ENCODE peak calls at places on chromosomes 16 and 17, in seven cellular contexts. D is fibroblast of villous mesenchyme; A is effector memory CD4-positive, alpha-beta T cell; Q is heart right ventricle; W is heart left ventricle; H is gastrocnemius medialis; K is A549. J is an unnamed sample.

GRCh38 chr16:54715011-54715410 is 215.7 kb upstream of the IRX5 start:
- DNase-seq in D (no peak), A (no peak), Q (no peak), W (no peak), H (no peak), K (no peak), J (no peak)

GRCh38 chr17:10368561-10368960 is 4.2 kb downstream of the MYH13 start:
- DNase-seq in D (peak; percentile 66), A (no peak), Q (no peak), W (no peak), H (no peak), K (no peak), J (no peak)

GRCh38 chr16:1871974-1872635 is at the start of gene MEIOB:
- DNase-seq in D (peak; percentile 38), A (no peak), Q (peak; percentile 16), W (no peak), H (no peak), K (peak; percentile 46), J (peak; percentile 42)

GRCh38 chr17:45990836-45991235 is 8.2 kb upstream of the STH start:
- DNase-seq in D (no peak), A (no peak), Q (no peak), W (no peak), H (no peak), K (no peak), J (no peak)

GRCh38 chr17:350706-351435 is 1.7 kb downstream of the RPH3AL start:
- DNase-seq in D (peak; percentile 90), A (no peak), Q (peak; percentile 83), W (peak; percentile 87), H (peak; percentile 84), K (peak; percentile 86), J (no peak)

GRCh38 chr17:2821868-2822267 is 25.6 kb downstream of the RAP1GAP2 start:
- DNase-seq in D (no peak), A (no peak), Q (no peak), W (no peak), H (no peak), K (no peak), J (no peak)

GRCh38 chr17:19460695-19461094 is 49.7 kb downstream of the RNF112 start:
- DNase-seq in D (no peak), A (no peak), Q (no peak), W (no peak), H (no peak), K (no peak), J (no peak)

GRCh38 chr17:43549496-43549895 is 3.4 kb upstream of the ETV4 start:
- DNase-seq in D (no peak), A (no peak), Q (no peak), W (no peak), H (no peak), K (no peak), J (no peak)

GRCh38 chr17:54976316-54976715 is 7.8 kb downstream of the STXBP4 start:
- DNase-seq in D (no peak), A (no peak), Q (no peak), W (no peak), H (no peak), K (no peak), J (no peak)

GRCh38 chr16:12057276-12057675 is 80.7 kb downstream of the SNX29 start:
- DNase-seq in D (peak; percentile 86), A (no peak), Q (no peak), W (no peak), H (peak; percentile 41), K (no peak), J (no peak)

GRCh38 chr17:19005442-19005773 is 844 bp upstream of the FAM83G start:
- DNase-seq in D (no peak), A (no peak), Q (peak; percentile 3), W (no peak), H (no peak), K (no peak), J (no peak)

GRCh38 chr17:60168654-60169053 is 18.9 kb downstream of the CA4 start:
- DNase-seq in D (no peak), A (no peak), Q (no peak), W (no peak), H (no peak), K (no peak), J (no peak)

GRCh38 chr17:59346876-59347407 is 15.5 kb downstream of the YPEL2 start:
- DNase-seq in D (no peak), A (no peak), Q (no peak), W (no peak), H (no peak), K (no peak), J (no peak)

GRCh38 chr16:87222335-87222734 is 94.9 kb downstream of the C16orf95 start:
- DNase-seq in D (no peak), A (no peak), Q (no peak), W (no peak), H (no peak), K (no peak), J (no peak)

GRCh38 chr17:71855000-71855399 is 265.8 kb upstream of the SOX9 start:
- DNase-seq in D (no peak), A (no peak), Q (no peak), W (no peak), H (no peak), K (no peak), J (no peak)

GRCh38 chr16:47064775-47065174 is 79.0 kb downstream of the NETO2 start:
- DNase-seq in D (no peak), A (no peak), Q (no peak), W (no peak), H (no peak), K (no peak), J (peak; percentile 12)

GRCh38 chr17:2230877-2231276 is 72.7 kb downstream of the SMG6 start:
- DNase-seq in D (peak; percentile 80), A (no peak), Q (no peak), W (no peak), H (no peak), K (no peak), J (no peak)

GRCh38 chr17:47935961-47936360 is 5.4 kb upstream of the PNPO start:
- DNase-seq in D (peak; percentile 77), A (no peak), Q (no peak), W (no peak), H (no peak), K (peak; percentile 75), J (peak; percentile 49)

GRCh38 chr17:68199837-68200688 is 47.8 kb upstream of the AMZ2 start:
- DNase-seq in D (no peak), A (no peak), Q (no peak), W (no peak), H (no peak), K (no peak), J (no peak)

GRCh38 chr17:62778990-62779681 is 29.0 kb downstream of the MARCHF10 start:
- DNase-seq in D (peak; percentile 92), A (peak; percentile 47), Q (no peak), W (no peak), H (no peak), K (peak; percentile 68), J (no peak)

GRCh38 chr17:54813896-54814295 is 86.8 kb upstream of the TOM1L1 start:
- DNase-seq in D (no peak), A (no peak), Q (no peak), W (no peak), H (no peak), K (no peak), J (no peak)

GRCh38 chr17:18187226-18187625 is 3.6 kb downstream of the ALKBH5 start:
- DNase-seq in D (peak; percentile 12), A (no peak), Q (no peak), W (no peak), H (no peak), K (no peak), J (no peak)

GRCh38 chr16:31536804-31537361 is 9.2 kb downstream of the AHSP start:
- DNase-seq in D (no peak), A (no peak), Q (no peak), W (no peak), H (no peak), K (no peak), J (no peak)
- H3K4me3 ChIP-seq in D (no peak overlapping the region), A (no peak overlapping the region), Q (peak overlapping the region; percentile 50), W (no peak overlapping the region), H (no peak overlapping the region), K (no peak overlapping the region), J (no peak overlapping the region)

GRCh38 chr16:67364610-67365256 is 28.6 kb downstream of the TPPP3 start:
- DNase-seq in D (no peak), A (no peak), Q (no peak), W (no peak), H (no peak), K (no peak), J (no peak)
- H3K4me3 ChIP-seq in D (no peak overlapping the region), A (no peak overlapping the region), Q (no peak overlapping the region), W (no peak overlapping the region), H (no peak overlapping the region), K (no peak overlapping the region), J (no peak overlapping the region)

GRCh38 chr16:71337631-71338030 is 20.9 kb upstream of the CALB2 start:
- DNase-seq in D (no peak), A (no peak), Q (no peak), W (no peak), H (no peak), K (no peak), J (no peak)

GRCh38 chr16:71339481-71340171 is 18.9 kb upstream of the CALB2 start:
- DNase-seq in D (no peak), A (no peak), Q (no peak), W (no peak), H (no peak), K (no peak), J (no peak)

GRCh38 chr16:71340406-71340805 is 18.1 kb upstream of the CALB2 start:
- DNase-seq in D (no peak), A (no peak), Q (no peak), W (no peak), H (no peak), K (no peak), J (no peak)

GRCh38 chr16:71338193-71338592 is 20.3 kb upstream of the CALB2 start:
- DNase-seq in D (no peak), A (no peak), Q (no peak), W (no peak), H (no peak), K (no peak), J (no peak)

DNA sequence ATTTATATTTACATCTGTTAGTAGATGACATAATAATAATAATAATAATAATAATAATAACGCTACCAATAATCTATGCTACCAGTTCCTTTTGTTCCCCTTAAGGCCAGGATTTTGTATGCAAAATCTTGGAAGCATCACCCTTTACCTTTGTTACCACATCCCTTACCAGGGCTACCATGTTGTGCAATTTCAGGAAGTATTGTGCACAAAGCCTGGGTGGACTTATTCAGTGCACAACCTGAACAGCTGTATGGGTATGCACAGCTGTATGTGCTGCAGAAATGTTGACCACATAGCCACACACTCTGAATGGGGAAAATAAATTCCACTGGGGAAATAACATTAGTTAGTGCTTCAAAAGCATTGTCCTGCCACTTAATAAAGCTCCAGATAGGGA is 19.9 kb upstream of the CALB2 start:
- DNase-seq in D (no peak), A (no peak), Q (no peak), W (no peak), H (no peak), K (no peak), J (no peak)
- H3K4me3 ChIP-seq in D (no peak overlapping the region), A (no peak overlapping the region), Q (no peak overlapping the region), W (no peak overlapping the region), H (no peak overlapping the region), K (no peak overlapping the region), J (no peak overlapping the region)

DNA sequence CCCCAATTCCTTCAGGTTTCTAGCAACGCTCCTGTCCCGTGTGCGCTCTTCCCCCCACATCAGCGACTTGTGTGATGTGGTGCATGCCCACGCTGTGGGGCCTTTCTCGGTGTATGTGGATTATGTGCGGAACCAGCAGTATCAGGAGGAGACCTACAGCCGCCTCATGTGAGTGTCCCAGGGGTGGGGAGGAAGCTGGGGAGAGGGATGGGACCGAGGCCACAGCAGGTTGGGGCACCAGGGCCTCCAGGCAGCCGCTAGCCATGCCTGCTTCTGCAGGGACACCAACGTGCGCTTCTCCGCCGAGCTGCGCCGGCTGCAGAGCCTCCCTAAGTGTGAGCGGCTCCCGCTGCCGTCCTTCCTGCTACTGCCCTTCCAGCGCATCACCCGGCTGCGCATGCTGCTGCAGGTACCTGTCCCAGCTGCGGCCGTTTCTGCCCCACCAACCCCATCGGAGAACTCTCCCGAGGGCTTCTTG is 5.7 kb downstream of the ARHGEF15 start:
- DNase-seq in D (no peak), A (no peak), Q (no peak), W (no peak), H (no peak), K (no peak), J (no peak)
- H3K4me3 ChIP-seq in D (no peak overlapping the region), A (no peak overlapping the region), Q (no peak overlapping the region), W (no peak overlapping the region), H (no peak overlapping the region), K (no peak overlapping the region), J (no peak overlapping the region)